ENCODE peak calls at places on chromosomes 12 and 14, in ten cellular contexts. C is AML-193; I is kidney glomerular epithelial cell; V is M059J; S is mesenteric fat pad; W is NCI-H345; J is NCI-H774; M is AG08395; K is nucleus accumbens; X is stimulated activated CD4-positive, alpha-beta T cell treated with anti-CD3 and anti-CD28 coated beads, Interleukin-4, amount 100 ng/mL, for 48 hours. O is an unnamed sample.

GRCh38 chr14:79044894-79045624 is 874.9 kb downstream of the NRXN3 start:
- DNase-seq in C (no peak), I (peak), V (peak), S (no peak), W (peak), J (no peak), M (no peak), K (peak), X (no peak), O (peak)

GRCh38 chr14:32559595-32559994 is 230.5 kb downstream of the AKAP6 start:
- DNase-seq in C (no peak), I (no peak), V (peak), S (no peak), W (no peak), J (no peak), M (no peak), K (no peak), X (no peak), O (no peak)

GRCh38 chr12:43655586-43655985 is 103.0 kb downstream of the PUS7L start:
- DNase-seq in C (no peak), I (peak), V (peak), S (no peak), W (no peak), J (no peak), M (no peak), K (no peak), X (no peak), O (no peak)

GRCh38 chr12:130463259-130463658 is 125.6 kb downstream of the PIWIL1 start:
- DNase-seq in C (no peak), I (no peak), V (no peak), S (no peak), W (no peak), J (no peak), M (no peak), K (no peak), X (no peak), O (no peak)

GRCh38 chr12:108382437-108382801 is 43.3 kb upstream of the CMKLR1 start:
- DNase-seq in C (no peak), I (no peak), V (no peak), S (no peak), W (no peak), J (no peak), M (no peak), K (no peak), X (no peak), O (no peak)

GRCh38 chr12:6943719-6944380 is at the start of the genes C12orf57 and RNU7-1:
- DNase-seq in C (peak), I (peak), V (peak), S (no peak), W (peak), J (peak), M (peak), K (peak), X (peak), O (peak)

GRCh38 chr14:52031781-52032180 is 37.1 kb downstream of the NID2 start:
- DNase-seq in C (no peak), I (no peak), V (peak), S (no peak), W (no peak), J (no peak), M (peak), K (no peak), X (no peak), O (peak)

GRCh38 chr14:75453817-75454434 is 26.1 kb downstream of the JDP2 start:
- DNase-seq in C (no peak), I (no peak), V (no peak), S (no peak), W (no peak), J (no peak), M (no peak), K (no peak), X (peak), O (no peak)

GRCh38 chr12:4164591-4165558 is 108.7 kb upstream of the CCND2 start:
- DNase-seq in C (no peak), I (peak), V (peak), S (no peak), W (no peak), J (no peak), M (peak), K (no peak), X (peak), O (peak)

GRCh38 chr12:131773582-131774221 is 54.5 kb upstream of the MMP17 start:
- DNase-seq in C (no peak), I (no peak), V (no peak), S (no peak), W (no peak), J (no peak), M (no peak), K (no peak), X (no peak), O (no peak)

O was measured in amniotic stem cell.